ENCODE peak calls at places on chromosome 18, in five cellular contexts. V is HepG2, N is K562, E is GM12878, B is SK-N-SH. O is an unnamed sample.

GRCh38 chr18:58896268-58896667 is 31.6 kb downstream of the ZNF532 start:
- DNase-seq in V (no peak), B (no peak), E (peak; percentile 36), N (no peak), O (no peak)

GRCh38 chr18:48777026-48777736 is 173.6 kb downstream of the SMAD7 start:
- DNase-seq in B (peak; percentile 90), E (no peak), V (peak; percentile 44), N (peak; percentile 72), O (peak; percentile 42)

GRCh38 chr18:63238711-63239110 is 80.9 kb downstream of the BCL2 start:
- DNase-seq in V (no peak), N (no peak), B (no peak), E (no peak), O (no peak)

GRCh38 chr18:39685303-39685902 is 2119.8 kb upstream of the CELF4 start:
- DNase-seq in B (no peak), N (no peak), E (no peak), V (peak; percentile 13), O (no peak)

GRCh38 chr18:10234912-10235439 is 219.5 kb upstream of the APCDD1 start:
- DNase-seq in E (no peak), V (no peak), N (no peak), B (no peak), O (no peak)

GRCh38 chr18:45851196-45851925 is 25.9 kb downstream of the SIGLEC15 start:
- DNase-seq in E (no peak), V (no peak), N (no peak), B (no peak), O (no peak)

GRCh38 chr18:39622431-39622830 is 2056.8 kb upstream of the CELF4 start:
- DNase-seq in B (no peak), V (no peak), N (no peak), E (no peak), O (no peak)

GRCh38 chr18:35343488-35343935 is 708 bp downstream of the ZNF24 start:
- DNase-seq in E (no peak), V (no peak), B (no peak), N (no peak), O (no peak)

GRCh38 chr18:40012931-40013609 is 1942.0 kb upstream of the PIK3C3 start:
- DNase-seq in N (no peak), E (no peak), B (no peak), V (no peak), O (no peak)

GRCh38 chr18:44602845-44603244 is 77.8 kb upstream of the SETBP1 start:
- DNase-seq in N (no peak), B (no peak), V (no peak), E (no peak), O (no peak)

GRCh38 chr18:3015203-3015590 is 2.3 kb upstream of the LPIN2 start:
- DNase-seq in B (no peak), V (peak; percentile 69), N (peak; percentile 39), E (no peak), O (peak; percentile 52)

GRCh38 chr18:63162271-63163014 is 157.1 kb downstream of the BCL2 start:
- DNase-seq in B (no peak), N (no peak), E (peak; percentile 80), V (no peak), O (no peak)

GRCh38 chr18:76984193-76985155 is 148.1 kb downstream of the MBP start:
- DNase-seq in N (no peak), V (no peak), E (no peak), B (no peak), O (no peak)

GRCh38 chr18:23802817-23803216 is 113.6 kb downstream of the LAMA3 start:
- DNase-seq in E (no peak), V (no peak), B (no peak), N (no peak), O (no peak)

GRCh38 chr18:23912356-23912755 is 102.2 kb upstream of the TTC39C start:
- DNase-seq in N (no peak), B (no peak), V (no peak), E (no peak), O (no peak)

GRCh38 chr18:46243095-46243494 is 138.9 kb downstream of the HAUS1 start:
- DNase-seq in B (no peak), N (no peak), V (no peak), E (no peak), O (no peak)

GRCh38 chr18:69658137-69658536 is 257.4 kb downstream of the DOK6 start:
- DNase-seq in E (no peak), B (no peak), N (no peak), V (peak; percentile 8), O (no peak)

GRCh38 chr18:4016391-4017049 is 438.6 kb downstream of the DLGAP1 start:
- DNase-seq in B (no peak), E (no peak), V (no peak), N (no peak), O (no peak)

GRCh38 chr18:1078301-1078700 is 173.6 kb downstream of the ADCYAP1 start:
- DNase-seq in V (no peak), N (no peak), B (no peak), E (no peak), O (no peak)

GRCh38 chr18:46290440-46291020 is 186.3 kb downstream of the HAUS1 start:
- DNase-seq in B (no peak), V (no peak), N (no peak), E (no peak), O (no peak)

GRCh38 chr18:67072789-67073188 is 443.7 kb downstream of the DSEL start:
- DNase-seq in E (no peak), V (no peak), B (no peak), N (no peak), O (no peak)

GRCh38 chr18:13051950-13052349 is 60.8 kb downstream of the CEP192 start:
- DNase-seq in V (no peak), B (no peak), N (no peak), E (peak; percentile 17), O (no peak)

GRCh38 chr18:58858591-58859468 is 5.8 kb upstream of the ZNF532 start:
- DNase-seq in E (no peak), B (no peak), N (no peak), V (no peak), O (no peak)

GRCh38 chr18:46574000-46574739 is 82.8 kb downstream of the LOXHD1 start:
- DNase-seq in B (no peak), V (no peak), E (peak; percentile 21), N (no peak), O (no peak)

GRCh38 chr18:75062297-75062886 is 146.5 kb downstream of the PTGR3 start:
- DNase-seq in B (no peak), V (no peak), N (no peak), E (no peak), O (no peak)

GRCh38 chr18:8794133-8794986 is 89.0 kb downstream of the MTCL1 start:
- DNase-seq in E (no peak), V (peak; percentile 66), B (peak; percentile 64), N (no peak), O (peak; percentile 70)

GRCh38 chr18:8791171-8791651 is 85.9 kb downstream of the MTCL1 start:
- DNase-seq in V (peak; percentile 23), E (no peak), N (no peak), B (peak; percentile 60), O (no peak)

GRCh38 chr18:8795586-8795985 is 90.2 kb downstream of the MTCL1 start:
- DNase-seq in B (no peak), N (no peak), E (no peak), V (no peak), O (no peak)

GRCh38 chr18:8792688-8793316 is 87.4 kb downstream of the MTCL1 start:
- DNase-seq in V (peak; percentile 69), E (no peak), N (no peak), B (no peak), O (no peak)

GRCh38 chr18:8793445-8794132 is 88.2 kb downstream of the MTCL1 start:
- DNase-seq in B (peak; percentile 75), N (no peak), E (no peak), V (no peak), O (no peak)
- TF ChIP-seq SMC3 in B (no peak), N (no peak), E (no peak), V (no peak), O (no peak)

GRCh38 chr18:31209041-31209440 is 46.4 kb upstream of the DSC1 start:
- DNase-seq in E (no peak), B (no peak), N (no peak), V (no peak), O (no peak)

GRCh38 chr18:31217038-31217437 is 54.4 kb upstream of the DSC1 start:
- DNase-seq in E (no peak), B (no peak), V (no peak), N (no peak), O (no peak)

GRCh38 chr18:31217455-31217854 is 54.8 kb upstream of the DSC1 start:
- DNase-seq in B (no peak), N (no peak), V (no peak), E (no peak), O (no peak)

GRCh38 chr18:31211047-31211446 is 48.4 kb upstream of the DSC1 start:
- DNase-seq in B (no peak), E (no peak), V (no peak), N (no peak), O (no peak)

DNA sequence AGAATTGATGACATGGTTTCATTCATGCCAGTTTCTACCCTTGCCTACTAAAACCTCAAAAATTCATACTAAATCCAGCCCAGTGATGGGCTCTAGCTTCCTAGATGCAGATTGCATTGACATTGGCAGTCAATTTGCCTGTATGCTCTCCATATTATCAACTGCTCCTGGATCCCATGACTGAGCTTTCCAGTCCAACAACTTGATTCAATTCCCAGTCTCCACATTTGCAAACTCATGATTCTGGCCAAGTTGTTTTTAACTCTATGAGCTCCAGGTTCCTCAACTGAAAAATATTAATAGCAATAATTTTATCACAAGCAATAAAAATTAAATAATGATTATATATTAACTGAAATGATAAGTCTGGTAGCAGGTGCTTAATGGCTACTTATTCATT is 51.0 kb upstream of the DSC1 start:
- DNase-seq in E (no peak), B (no peak), V (no peak), N (no peak), O (no peak)
- TF ChIP-seq EP300 in E (no peak), B (no peak), V (no peak), N (no peak), O (no peak)

GRCh38 chr18:22701326-22701725 is 231.8 kb upstream of the RBBP8 start:
- DNase-seq in N (no peak), E (no peak), V (no peak), B (no peak), O (no peak)

GRCh38 chr18:22699629-22700028 is 233.5 kb upstream of the RBBP8 start:
- DNase-seq in B (no peak), E (no peak), V (no peak), N (no peak), O (no peak)

GRCh38 chr18:22703883-22704626 is 229.1 kb upstream of the RBBP8 start:
- DNase-seq in B (peak; percentile 59), E (no peak), N (peak; percentile 75), V (peak; percentile 48), O (peak; percentile 60)

GRCh38 chr18:22700920-22701319 is 232.2 kb upstream of the RBBP8 start:
- DNase-seq in N (no peak), E (no peak), B (no peak), V (no peak), O (no peak)

GRCh38 chr18:22701795-22702194 is 231.3 kb upstream of the RBBP8 start:
- DNase-seq in B (no peak), E (no peak), V (no peak), N (no peak), O (no peak)
- TF ChIP-seq SMC3 in B (no peak), E (no peak), V (no peak), N (no peak), O (no peak)

DNA sequence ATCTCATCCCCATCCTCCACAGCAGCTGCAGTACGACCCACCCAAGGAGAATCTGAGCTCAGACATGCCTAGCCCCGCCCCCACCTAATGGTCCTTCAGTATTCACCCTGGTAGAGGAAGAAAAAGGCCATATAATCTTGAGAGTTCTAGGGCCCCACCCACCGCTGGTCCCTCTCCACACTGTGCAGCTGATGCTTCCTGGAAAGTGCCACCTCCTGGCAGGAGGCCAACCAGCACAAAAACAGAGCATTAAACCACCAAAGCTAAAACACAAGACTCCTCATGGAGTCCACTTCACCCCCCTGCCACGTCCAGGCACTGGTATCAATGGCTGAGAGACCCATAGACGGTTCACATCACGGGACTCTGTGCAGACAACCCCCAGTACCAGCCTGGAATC is 40.7 kb downstream of the MC4R start:
- DNase-seq in B (no peak), V (no peak), E (no peak), N (no peak), O (no peak)
- TF ChIP-seq EP300 in B (no peak), V (no peak), E (no peak), N (no peak), O (no peak)

O was measured in A549.